ENCODE peak calls at places on chromosomes 5 and 9, in nine cellular contexts. U is T-helper 2 cell; G is left lobe of liver; I is stimulated activated naive CD4-positive, alpha-beta T cell; M is mucosa of gallbladder; B is naive B cell; P is uterus; S is stimulated activated naive B cell treated with anti-CD40 and anti-IgM and Interleukin-4, amounts not matched to agents 10 μg/mL and 1 μg/mL and 100 μg/mL, for 72 hours; R is ELF-1. Z is an unnamed sample.

GRCh38 chr9:113756476-113757198 is 119.5 kb upstream of the ZNF618 start:
- DNase-seq in U (no peak), G (no peak), I (no peak), M (no peak), B (no peak), P (no peak), S (no peak), R (no peak), Z (no peak)

GRCh38 chr5:105508519-105508918 is 1945.9 kb upstream of the NUDT12 start:
- DNase-seq in U (no peak), G (no peak), I (no peak), M (no peak), B (no peak), P (no peak), S (no peak), R (no peak), Z (no peak)

GRCh38 chr9:130377612-130378011 is 67.1 kb upstream of the ASS1 start:
- DNase-seq in U (no peak), G (no peak), I (no peak), M (no peak), B (no peak), P (no peak), S (no peak), R (no peak), Z (no peak)

GRCh38 chr5:42745426-42745825 is 11.2 kb upstream of the CCDC152 start:
- DNase-seq in U (no peak), G (no peak), I (no peak), M (no peak), B (no peak), P (no peak), S (no peak), R (peak; percentile 25), Z (no peak)

GRCh38 chr5:7869474-7870136 is 657 bp downstream of the MTRR start:
- DNase-seq in U (peak; percentile 31), G (no peak), I (no peak), M (no peak), B (no peak), P (no peak), S (no peak), R (peak; percentile 19), Z (no peak)

GRCh38 chr5:34626751-34627150 is 29.4 kb upstream of the RAI14 start:
- DNase-seq in U (no peak), G (no peak), I (no peak), M (no peak), B (no peak), P (no peak), S (no peak), R (no peak), Z (no peak)

GRCh38 chr5:141878771-141879759 is 855 bp upstream of the PCDH1 start:
- DNase-seq in U (peak; percentile 80), G (peak; percentile 92), I (peak; percentile 75), M (peak; percentile 95), B (peak; percentile 86), P (peak; percentile 84), S (peak; percentile 74), R (peak; percentile 89), Z (peak; percentile 93)

GRCh38 chr5:87300744-87301143 is 33.1 kb downstream of the RASA1 start:
- DNase-seq in U (no peak), G (no peak), I (no peak), M (no peak), B (no peak), P (no peak), S (no peak), R (no peak), Z (no peak)

GRCh38 chr5:6905423-6905822 is 192.2 kb downstream of the TENT4A start:
- DNase-seq in U (no peak), G (no peak), I (no peak), M (no peak), B (no peak), P (no peak), S (no peak), R (no peak), Z (no peak)

GRCh38 chr5:179912951-179913350 is 5.3 kb upstream of the TBC1D9B start:
- DNase-seq in U (no peak), G (no peak), I (no peak), M (peak; percentile 23), B (no peak), P (no peak), S (no peak), R (no peak), Z (no peak)

GRCh38 chr9:77092536-77092935 is 73.1 kb downstream of the FOXB2 start:
- DNase-seq in U (no peak), G (no peak), I (no peak), M (no peak), B (no peak), P (no peak), S (no peak), R (peak; percentile 31), Z (no peak)

GRCh38 chr5:124176692-124177091 is 569.7 kb downstream of the ZNF608 start:
- DNase-seq in U (no peak), G (no peak), I (no peak), M (peak; percentile 10), B (no peak), P (no peak), S (no peak), R (no peak), Z (no peak)

GRCh38 chr9:12426198-12426864 is 266.9 kb upstream of the TYRP1 start:
- DNase-seq in U (no peak), G (no peak), I (no peak), M (no peak), B (no peak), P (no peak), S (no peak), R (peak; percentile 3), Z (no peak)

GRCh38 chr5:154397652-154398406 is 48.0 kb upstream of the SAP30L start:
- DNase-seq in U (no peak), G (no peak), I (no peak), M (peak; percentile 57), B (no peak), P (no peak), S (no peak), R (no peak), Z (no peak)

GRCh38 chr5:76615759-76616158 is 7.4 kb downstream of the F2RL2 start:
- DNase-seq in U (no peak), G (no peak), I (no peak), M (no peak), B (no peak), P (no peak), S (no peak), R (no peak), Z (no peak)

GRCh38 chr5:1543398-1544293 is 19.9 kb upstream of the LPCAT1 start:
- DNase-seq in U (no peak), G (peak; percentile 31), I (no peak), M (peak; percentile 8), B (no peak), P (peak; percentile 9), S (no peak), R (no peak), Z (peak; percentile 70)

GRCh38 chr9:34526026-34526425 is 3.2 kb upstream of the ENHO start:
- DNase-seq in U (no peak), G (no peak), I (no peak), M (no peak), B (no peak), P (no peak), S (no peak), R (no peak), Z (no peak)

GRCh38 chr9:125440411-125440810 is 178.8 kb downstream of the GAPVD1 start:
- DNase-seq in U (no peak), G (peak; percentile 19), I (no peak), M (no peak), B (no peak), P (no peak), S (no peak), R (no peak), Z (no peak)

GRCh38 chr9:14215614-14216013 is 98.3 kb downstream of the NFIB start:
- DNase-seq in U (no peak), G (no peak), I (no peak), M (no peak), B (no peak), P (no peak), S (no peak), R (no peak), Z (no peak)

GRCh38 chr5:55850839-55851674 is at the start of gene IL31RA:
- DNase-seq in U (no peak), G (no peak), I (no peak), M (no peak), B (no peak), P (no peak), S (no peak), R (no peak), Z (no peak)